ENCODE peak calls at places on chromosomes 1 and 21, in nine cellular contexts. O is fibroblast of lung; Y is CD8-positive, alpha-beta T cell; N is left ventricle myocardium inferior; K is substantia nigra; T is CD4-positive, CD25-positive, alpha-beta regulatory T cell; J is dorsolateral prefrontal cortex; P is keratinocyte; U is upper lobe of right lung. X is an unnamed sample.

GRCh38 chr1:17098440-17099317 is 20.6 kb downstream of the PADI2 start:
- DNase-seq in O (no peak), Y (no peak), N (no peak), K (peak; percentile 72), T (no peak), J (no peak), P (no peak), U (no peak), X (no peak)

GRCh38 chr1:53589043-53589887 is 130.1 kb downstream of the DMRTB1 start:
- DNase-seq in O (no peak), Y (no peak), N (no peak), K (no peak), T (no peak), J (no peak), P (no peak), U (peak; percentile 34), X (no peak)

GRCh38 chr1:93093332-93094006 is 14.4 kb downstream of the MTF2 start:
- DNase-seq in O (peak; percentile 31), Y (no peak), N (no peak), K (no peak), T (no peak), J (no peak), P (no peak), U (no peak), X (no peak)

GRCh38 chr1:86138746-86139145 is 17.8 kb downstream of the COL24A1 start:
- DNase-seq in O (peak; percentile 29), Y (no peak), N (no peak), K (no peak), T (no peak), J (no peak), P (no peak), U (no peak), X (no peak)

GRCh38 chr1:43227138-43227836 is 42.5 kb upstream of the TMEM125 start:
- DNase-seq in O (peak; percentile 48), Y (peak; percentile 78), N (peak; percentile 76), K (no peak), T (peak; percentile 70), J (peak; percentile 85), P (no peak), U (peak; percentile 87), X (peak; percentile 52)

GRCh38 chr1:171267391-171267790 is 19.1 kb downstream of the FMO1 start:
- DNase-seq in O (peak; percentile 61), Y (no peak), N (no peak), K (no peak), T (no peak), J (no peak), P (peak; percentile 89), U (no peak), X (no peak)

GRCh38 chr1:67746299-67746698 is 61.3 kb downstream of the GADD45A start:
- DNase-seq in O (peak; percentile 77), Y (no peak), N (no peak), K (no peak), T (no peak), J (no peak), P (no peak), U (no peak), X (no peak)

GRCh38 chr1:222310830-222311229 is 237.1 kb downstream of the HHIPL2 start:
- DNase-seq in O (no peak), Y (peak; percentile 37), N (peak; percentile 34), K (no peak), T (no peak), J (peak; percentile 52), P (no peak), U (no peak), X (peak; percentile 2)

GRCh38 chr1:109910963-109911798 is 532 bp downstream of the CSF1 start:
- DNase-seq in O (peak; percentile 26), Y (no peak), N (no peak), K (no peak), T (no peak), J (no peak), P (no peak), U (no peak), X (no peak)

GRCh38 chr1:84834419-84835064 is 58.5 kb downstream of the LPAR3 start:
- DNase-seq in O (peak; percentile 74), Y (no peak), N (no peak), K (no peak), T (no peak), J (no peak), P (peak; percentile 52), U (no peak), X (no peak)

DNA sequence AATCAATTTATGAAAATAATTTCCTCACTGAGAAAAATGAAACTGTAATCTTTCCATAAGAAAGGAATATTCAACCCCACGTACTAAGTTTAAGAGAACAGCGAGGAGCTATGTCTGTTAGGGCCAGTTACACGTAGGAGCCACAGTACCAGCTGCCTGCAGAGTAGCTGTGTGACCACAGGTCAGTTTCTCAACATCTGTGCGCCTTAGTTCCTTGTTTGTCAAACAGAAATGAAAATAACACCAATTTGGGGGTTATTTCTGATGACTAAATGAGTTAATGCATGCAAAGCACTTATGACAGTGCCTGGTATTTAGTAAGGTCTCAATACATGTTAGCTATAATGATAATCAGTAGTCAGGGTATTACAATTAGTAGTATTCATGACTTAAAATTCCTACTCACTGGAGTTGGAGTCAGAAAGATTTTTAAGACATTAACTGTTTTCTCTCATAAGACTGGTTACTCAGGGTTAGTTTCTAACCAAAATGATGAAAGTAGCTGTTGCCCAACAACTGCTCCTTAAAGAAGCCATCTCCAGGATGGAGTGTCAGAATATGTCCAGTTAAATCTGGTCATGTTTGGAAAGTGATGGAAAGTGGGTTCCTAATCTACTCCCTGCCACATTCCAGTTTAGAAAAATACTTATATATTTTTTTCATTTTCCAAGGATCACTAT is 85.8 kb upstream of the ZNF648 start:
- DNase-seq in O (no peak), Y (no peak), N (no peak), K (no peak), T (no peak), J (no peak), P (no peak), U (no peak), X (no peak)
- H3K27ac ChIP-seq in O (no peak overlapping the region), Y (no peak overlapping the region), N (peak overlapping the region; percentile 19), K (peak overlapping the region; percentile 36), T (no peak overlapping the region), J (no peak overlapping the region), P (no peak overlapping the region), U (peak overlapping the region; percentile 17), X (no peak overlapping the region)

GRCh38 chr1:116514708-116515525 is 55.9 kb downstream of the CD58 start:
- DNase-seq in O (peak; percentile 90), Y (peak; percentile 72), N (no peak), K (no peak), T (peak; percentile 38), J (no peak), P (no peak), U (no peak), X (peak; percentile 69)

GRCh38 chr1:116518400-116518799 is 52.4 kb downstream of the CD58 start:
- DNase-seq in O (no peak), Y (no peak), N (no peak), K (no peak), T (no peak), J (no peak), P (no peak), U (no peak), X (no peak)

GRCh38 chr1:116513956-116514355 is 56.9 kb downstream of the CD58 start:
- DNase-seq in O (no peak), Y (no peak), N (peak; percentile 53), K (no peak), T (no peak), J (no peak), P (no peak), U (no peak), X (no peak)

GRCh38 chr1:116516631-116517030 is 54.2 kb downstream of the CD58 start:
- DNase-seq in O (no peak), Y (no peak), N (no peak), K (no peak), T (no peak), J (no peak), P (no peak), U (no peak), X (no peak)

DNA sequence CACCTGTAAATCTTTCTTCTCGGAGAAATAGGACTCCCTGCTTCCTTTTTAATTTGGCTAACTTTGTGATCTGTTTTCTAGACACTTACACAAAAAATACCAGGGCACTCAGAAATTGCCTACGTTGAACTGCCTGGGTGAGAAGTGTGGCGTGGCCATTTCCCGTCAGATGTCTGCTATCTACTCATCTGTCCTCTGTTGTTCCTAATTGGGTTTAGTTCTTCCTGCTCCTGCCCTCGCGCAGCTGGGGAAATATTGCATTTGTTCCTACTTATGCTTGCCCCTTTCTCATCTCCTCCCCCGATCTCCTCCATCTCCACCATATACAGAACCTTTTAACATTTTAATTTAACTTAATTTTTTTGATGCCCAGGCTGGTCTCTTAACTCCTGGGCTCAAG is 55.1 kb downstream of the CD58 start:
- DNase-seq in O (no peak), Y (peak; percentile 41), N (no peak), K (no peak), T (no peak), J (no peak), P (no peak), U (no peak), X (peak; percentile 46)
- H3K27ac ChIP-seq in O (no peak overlapping the region), Y (peak overlapping the region; percentile 50), N (peak overlapping the region; percentile 82), K (no peak overlapping the region), T (peak overlapping the region; percentile 83), J (no peak overlapping the region), P (no peak overlapping the region), U (peak overlapping the region; percentile 76), X (peak overlapping the region; percentile 74)

DNA sequence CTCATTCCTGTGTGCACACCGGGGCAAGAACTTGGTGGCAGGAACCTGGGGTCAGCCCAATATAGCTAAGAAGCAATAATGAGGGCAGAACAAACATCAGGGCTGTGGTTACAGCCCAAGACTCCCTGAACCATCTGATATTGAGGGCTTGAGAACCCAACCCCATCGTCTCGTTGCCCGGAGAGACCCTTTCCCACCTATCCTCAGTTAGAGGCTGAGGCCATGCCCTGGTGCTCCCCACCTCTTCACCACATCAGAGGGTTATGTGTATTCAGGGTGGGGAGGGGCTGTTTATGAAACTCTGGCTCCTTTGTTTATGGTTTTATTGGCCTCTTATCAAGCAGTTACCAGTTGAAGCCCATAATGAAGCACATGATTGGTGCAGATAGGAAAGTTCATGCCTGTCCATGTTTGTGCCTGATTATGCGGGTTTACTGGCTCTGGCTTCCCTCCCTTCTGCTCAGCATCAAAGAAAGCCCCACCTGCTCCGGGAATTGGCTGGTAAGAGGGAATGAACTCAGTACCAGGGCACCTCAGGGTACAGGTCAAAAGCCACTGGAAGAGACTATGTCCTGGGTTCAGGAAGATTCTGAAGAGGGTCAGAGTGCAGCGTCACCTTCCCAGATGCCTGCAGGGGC is 14.5 kb downstream of the NUAK2 start:
- DNase-seq in O (no peak), Y (no peak), N (no peak), K (no peak), T (no peak), J (no peak), P (no peak), U (no peak), X (no peak)
- H3K27ac ChIP-seq in O (no peak overlapping the region), Y (no peak overlapping the region), N (no peak overlapping the region), K (no peak overlapping the region), T (peak overlapping the region; percentile 1), J (no peak overlapping the region), P (no peak overlapping the region), U (no peak overlapping the region), X (no peak overlapping the region)

DNA sequence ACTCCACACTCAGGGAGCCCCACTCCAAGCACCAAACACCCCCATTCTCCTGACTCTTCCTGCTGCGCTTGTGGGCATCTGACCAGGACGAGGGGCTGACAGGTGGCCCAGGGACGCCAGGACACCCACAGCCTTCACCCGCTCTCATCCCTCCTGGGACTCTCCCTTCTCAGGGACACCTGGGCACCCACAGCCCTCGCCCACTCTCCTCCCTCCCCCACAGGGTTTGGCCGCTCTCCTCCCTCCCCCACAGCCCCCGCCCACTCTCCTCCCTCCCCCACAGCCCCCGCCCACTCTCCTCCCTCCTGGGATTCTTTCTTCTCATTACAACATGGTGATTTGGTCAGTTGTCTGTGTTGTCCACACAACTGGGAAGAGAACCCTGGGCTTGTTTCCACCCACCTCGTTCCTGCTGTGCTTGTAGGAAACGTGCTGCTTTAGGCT is 43.4 kb downstream of the PRDM15 start:
- DNase-seq in O (no peak), Y (no peak), N (no peak), K (no peak), T (no peak), J (no peak), P (no peak), U (peak; percentile 39), X (no peak)
- H3K27ac ChIP-seq in O (no peak overlapping the region), Y (no peak overlapping the region), N (no peak overlapping the region), K (no peak overlapping the region), T (no peak overlapping the region), J (no peak overlapping the region), P (no peak overlapping the region), U (no peak overlapping the region), X (no peak overlapping the region)